ENCODE peak calls at places on chromosomes 1 and 21, in nine cellular contexts. C, A, T, G, M, O, H, P and B are unnamed samples.

GRCh38 chr21:39575778-39576177 is 37.0 kb upstream of the B3GALT5 start:
- DNase-seq in C (no peak), A (no peak), T (no peak), G (no peak), M (no peak), O (no peak), H (no peak), P (no peak), B (no peak)

GRCh38 chr21:34885125-34885524 is 164.0 kb downstream of the RUNX1 start:
- DNase-seq in C (no peak), A (no peak), T (peak; percentile 16), G (peak; percentile 43), M (no peak), O (no peak), H (no peak), P (no peak), B (no peak)

GRCh38 chr1:110380667-110381283 is 10.1 kb downstream of the SLC16A4 start:
- DNase-seq in C (no peak), A (no peak), T (no peak), G (peak; percentile 94), M (no peak), O (no peak), H (no peak), P (no peak), B (no peak)

GRCh38 chr1:229832695-229833094 is 206.6 kb downstream of the URB2 start:
- DNase-seq in C (no peak), A (no peak), T (no peak), G (no peak), M (no peak), O (no peak), H (no peak), P (no peak), B (no peak)

GRCh38 chr1:7478797-7479499 is 292.1 kb upstream of the VAMP3 start:
- DNase-seq in C (no peak), A (no peak), T (no peak), G (peak; percentile 97), M (no peak), O (no peak), H (no peak), P (no peak), B (no peak)

GRCh38 chr21:45937721-45938452 is 43.7 kb upstream of the COL6A1 start:
- DNase-seq in C (no peak), A (no peak), T (no peak), G (no peak), M (no peak), O (no peak), H (no peak), P (no peak), B (no peak)

GRCh38 chr1:210222288-210223006 is 10.1 kb upstream of the SERTAD4 start:
- DNase-seq in C (no peak), A (no peak), T (no peak), G (no peak), M (peak; percentile 73), O (no peak), H (no peak), P (no peak), B (no peak)

GRCh38 chr1:206816390-206817287 is 44.3 kb upstream of the IL10 start:
- DNase-seq in C (peak; percentile 91), A (no peak), T (peak; percentile 41), G (peak; percentile 25), M (no peak), O (no peak), H (no peak), P (no peak), B (no peak)

GRCh38 chr1:180167021-180167701 is 12.5 kb downstream of the QSOX1 start:
- DNase-seq in C (no peak), A (no peak), T (no peak), G (no peak), M (no peak), O (no peak), H (no peak), P (no peak), B (no peak)

GRCh38 chr1:231039161-231040018 is 664 bp downstream of the FAM89A start:
- DNase-seq in C (peak; percentile 41), A (no peak), T (peak; percentile 51), G (peak; percentile 41), M (peak; percentile 66), O (peak; percentile 45), H (no peak), P (peak; percentile 12), B (peak; percentile 66)

GRCh38 chr1:91768786-91769697 is 116.9 kb downstream of the TGFBR3 start:
- DNase-seq in C (no peak), A (no peak), T (no peak), G (peak; percentile 73), M (no peak), O (no peak), H (no peak), P (no peak), B (no peak)